ENCODE peak calls at places on chromosomes 1 and 21, in six cellular contexts. C is bronchial epithelial cell, J is activated gamma-delta T cell, O is GM04504, E is NCI-H1417, F is ACHN. D is an unnamed sample.

GRCh38 chr1:23816932-23817331 is 8.3 kb downstream of the HMGCL start:
- DNase-seq in J (no peak), O (no peak), F (no peak), C (no peak), E (no peak), D (no peak)

GRCh38 chr1:43549921-43550597 is 19.4 kb downstream of the PTPRF start:
- DNase-seq in O (no peak), E (peak; percentile 96), J (no peak), C (peak; percentile 96), F (no peak), D (peak; percentile 92)

GRCh38 chr21:29486306-29486705 is 187.6 kb downstream of the BACH1 start:
- DNase-seq in J (no peak), O (no peak), C (no peak), E (no peak), F (no peak), D (no peak)

GRCh38 chr1:246012271-246012854 is 494.7 kb downstream of the SMYD3 start:
- DNase-seq in J (no peak), C (peak; percentile 47), F (peak; percentile 61), E (peak; percentile 36), O (peak; percentile 10), D (peak; percentile 46)

GRCh38 chr1:230251644-230252191 is 174.4 kb downstream of the PGBD5 start:
- DNase-seq in O (no peak), C (no peak), F (no peak), E (no peak), J (no peak), D (no peak)

GRCh38 chr1:72009756-72010441 is 272.4 kb downstream of the NEGR1 start:
- DNase-seq in F (no peak), C (no peak), O (no peak), E (no peak), J (no peak), D (no peak)

GRCh38 chr21:33514234-33514633 is 22.7 kb upstream of the DNAJC28 start:
- DNase-seq in E (no peak), O (peak; percentile 23), J (no peak), C (no peak), F (no peak), D (no peak)

GRCh38 chr1:196403803-196404690 is 204.2 kb downstream of the KCNT2 start:
- DNase-seq in E (no peak), J (no peak), O (no peak), C (no peak), F (no peak), D (no peak)

GRCh38 chr21:32083175-32083574 is 195.7 kb downstream of the MIS18A start:
- DNase-seq in F (no peak), E (peak; percentile 46), J (no peak), O (no peak), C (peak; percentile 4), D (peak; percentile 78)

GRCh38 chr1:226690460-226690982 is 48.6 kb downstream of the ITPKB start:
- DNase-seq in J (no peak), E (no peak), F (no peak), C (peak; percentile 82), O (no peak), D (peak; percentile 57)

GRCh38 chr1:107124705-107125104 is 16.1 kb upstream of the NTNG1 start:
- DNase-seq in F (peak; percentile 11), E (no peak), J (no peak), C (no peak), O (no peak), D (no peak)

GRCh38 chr1:44501022-44501910 is 96.2 kb downstream of the RNF220 start:
- DNase-seq in F (no peak), J (no peak), C (no peak), O (no peak), E (no peak), D (no peak)

GRCh38 chr1:177256153-177256814 is 85.5 kb downstream of the BRINP2 start:
- DNase-seq in E (peak; percentile 31), J (no peak), F (peak; percentile 92), O (peak; percentile 5), C (peak; percentile 83), D (peak; percentile 3)

GRCh38 chr1:166410083-166410385 is 243.2 kb upstream of the FAM78B start:
- DNase-seq in E (no peak), O (no peak), C (no peak), F (no peak), J (no peak), D (no peak)

GRCh38 chr1:110605901-110606783 is at the start of gene KCNA2:
- DNase-seq in F (no peak), C (peak; percentile 8), E (peak; percentile 69), O (no peak), J (no peak), D (peak; percentile 36)

D was measured in COR-L47.